ENCODE peak calls at places on chromosomes 4 and X, in four cellular contexts. D is stomach; U is stimulated activated CD4-positive, alpha-beta T cell treated with anti-CD3 and anti-CD28 coated beads, Interleukin-1b, Interleukin-23, amount 100 ng/mL, for 1 hour; N is Kasumi-1. M is an unnamed sample.

GRCh38 chr4:128249787-128250668 is 37.6 kb downstream of the PGRMC2 start:
- DNase-seq in D (no peak), N (no peak), U (no peak), M (no peak)

GRCh38 chr4:61532324-61532723 is 332.2 kb downstream of the ADGRL3 start:
- DNase-seq in N (no peak), U (no peak), D (no peak), M (no peak)

GRCh38 chr4:78602334-78602733 is 50.8 kb downstream of the ANXA3 start:
- DNase-seq in D (no peak), U (no peak), N (no peak), M (no peak)

GRCh38 chrX:45164995-45165394 is 35.7 kb downstream of the DIPK2B start:
- DNase-seq in D (no peak), U (no peak), N (no peak), M (no peak)

GRCh38 chr4:158809611-158810486 is 41.0 kb downstream of the FNIP2 start:
- DNase-seq in U (no peak), D (no peak), N (peak), M (no peak)

GRCh38 chr4:131061734-131062133 is 1965.8 kb downstream of the C4orf33 start:
- DNase-seq in U (no peak), N (no peak), D (no peak), M (no peak)

GRCh38 chr4:77215107-77215506 is 58.1 kb downstream of the CCNG2 start:
- DNase-seq in U (no peak), N (no peak), D (no peak), M (no peak)

GRCh38 chrX:68416592-68416991 is 16.7 kb downstream of the OPHN1 start:
- DNase-seq in U (no peak), D (no peak), N (no peak), M (no peak)

GRCh38 chr4:15654556-15655222 is 468 bp downstream of the FBXL5 start:
- DNase-seq in D (peak), N (peak), U (peak), M (peak)

GRCh38 chr4:121876976-121877773 is 6.9 kb upstream of the BBS7 start:
- DNase-seq in D (no peak), N (no peak), U (no peak), M (no peak)

GRCh38 chr4:89860971-89861370 is 24.0 kb upstream of the SNCA start:
- DNase-seq in D (no peak), U (no peak), N (no peak), M (no peak)

M was measured in T-helper 9 cell.